ENCODE peak calls at places on chromosomes 6 and 20, in six cellular contexts. One of them, this sample, is unnamed.
A peak's percentile ranks its signal among the peaks of the same experiment; 100 is the strongest.

GRCh38 chr6:73694711-73695411 is 1.1 kb upstream of the CD109 start:
- DNase-seq in upper lobe of right lung: no peak
- DNase-seq in PC-9: peak; percentile 74
- DNase-seq in mucosa of descending colon: no peak
- DNase-seq in GM13976: no peak
- DNase-seq in fibroblast of lung: peak; percentile 74
- DNase-seq in this sample: no peak

GRCh38 chr6:157481189-157481864 is 100.3 kb downstream of the ZDHHC14 start:
- DNase-seq in upper lobe of right lung: no peak
- DNase-seq in PC-9: no peak
- DNase-seq in mucosa of descending colon: no peak
- DNase-seq in GM13976: no peak
- DNase-seq in fibroblast of lung: no peak
- DNase-seq in this sample: no peak

GRCh38 chr20:51042064-51042463 is 19.2 kb upstream of the KCNG1 start:
- DNase-seq in upper lobe of right lung: no peak
- DNase-seq in PC-9: no peak
- DNase-seq in mucosa of descending colon: no peak
- DNase-seq in GM13976: no peak
- DNase-seq in fibroblast of lung: no peak
- DNase-seq in this sample: no peak

GRCh38 chr20:53712212-53712977 is 118.8 kb upstream of the ZNF217 start:
- DNase-seq in upper lobe of right lung: no peak
- DNase-seq in PC-9: no peak
- DNase-seq in mucosa of descending colon: no peak
- DNase-seq in GM13976: no peak
- DNase-seq in fibroblast of lung: no peak
- DNase-seq in this sample: no peak

GRCh38 chr20:17621229-17621968 is 51.5 kb downstream of the DSTN start:
- DNase-seq in upper lobe of right lung: peak; percentile 32
- DNase-seq in PC-9: no peak
- DNase-seq in mucosa of descending colon: peak; percentile 17
- DNase-seq in GM13976: peak; percentile 19
- DNase-seq in fibroblast of lung: no peak
- DNase-seq in this sample: no peak

GRCh38 chr20:50817776-50818172 is 22.9 kb downstream of the BCAS4 start:
- DNase-seq in upper lobe of right lung: no peak
- DNase-seq in PC-9: no peak
- DNase-seq in mucosa of descending colon: no peak
- DNase-seq in GM13976: no peak
- DNase-seq in fibroblast of lung: no peak
- DNase-seq in this sample: no peak

GRCh38 chr20:35302421-35303335 is 10.5 kb upstream of the FAM83C start:
- DNase-seq in upper lobe of right lung: peak; percentile 20
- DNase-seq in PC-9: peak; percentile 65
- DNase-seq in mucosa of descending colon: no peak
- DNase-seq in GM13976: no peak
- DNase-seq in fibroblast of lung: peak; percentile 85
- DNase-seq in this sample: no peak

GRCh38 chr20:54633903-54634302 is 158.5 kb downstream of the DOK5 start:
- DNase-seq in upper lobe of right lung: no peak
- DNase-seq in PC-9: no peak
- DNase-seq in mucosa of descending colon: no peak
- DNase-seq in GM13976: peak; percentile 69
- DNase-seq in fibroblast of lung: no peak
- DNase-seq in this sample: no peak

GRCh38 chr6:39362487-39362865 is 40.0 kb upstream of the KCNK16 start:
- DNase-seq in upper lobe of right lung: no peak
- DNase-seq in PC-9: no peak
- DNase-seq in mucosa of descending colon: no peak
- DNase-seq in GM13976: no peak
- DNase-seq in fibroblast of lung: no peak
- DNase-seq in this sample: no peak

GRCh38 chr6:74731204-74731603 is 474.6 kb downstream of the COL12A1 start:
- DNase-seq in upper lobe of right lung: no peak
- DNase-seq in PC-9: no peak
- DNase-seq in mucosa of descending colon: no peak
- DNase-seq in GM13976: no peak
- DNase-seq in fibroblast of lung: peak; percentile 81
- DNase-seq in this sample: no peak

GRCh38 chr20:33568378-33569289 is 78.7 kb downstream of the CBFA2T2 start:
- DNase-seq in upper lobe of right lung: no peak
- DNase-seq in PC-9: no peak
- DNase-seq in mucosa of descending colon: no peak
- DNase-seq in GM13976: peak; percentile 29
- DNase-seq in fibroblast of lung: no peak
- DNase-seq in this sample: no peak

GRCh38 chr20:45523833-45524232 is 8.4 kb upstream of the SPINT3 start:
- DNase-seq in upper lobe of right lung: no peak
- DNase-seq in PC-9: peak; percentile 44
- DNase-seq in mucosa of descending colon: no peak
- DNase-seq in GM13976: no peak
- DNase-seq in fibroblast of lung: no peak
- DNase-seq in this sample: no peak

GRCh38 chr6:158149641-158150040 is 18.4 kb downstream of the SERAC1 start:
- DNase-seq in upper lobe of right lung: no peak
- DNase-seq in PC-9: no peak
- DNase-seq in mucosa of descending colon: no peak
- DNase-seq in GM13976: no peak
- DNase-seq in fibroblast of lung: peak; percentile 76
- DNase-seq in this sample: no peak

GRCh38 chr6:84227044-84227433 is 404 bp downstream of the CEP162 start:
- DNase-seq in upper lobe of right lung: no peak
- DNase-seq in PC-9: no peak
- DNase-seq in mucosa of descending colon: no peak
- DNase-seq in GM13976: no peak
- DNase-seq in fibroblast of lung: no peak
- DNase-seq in this sample: no peak

DNA sequence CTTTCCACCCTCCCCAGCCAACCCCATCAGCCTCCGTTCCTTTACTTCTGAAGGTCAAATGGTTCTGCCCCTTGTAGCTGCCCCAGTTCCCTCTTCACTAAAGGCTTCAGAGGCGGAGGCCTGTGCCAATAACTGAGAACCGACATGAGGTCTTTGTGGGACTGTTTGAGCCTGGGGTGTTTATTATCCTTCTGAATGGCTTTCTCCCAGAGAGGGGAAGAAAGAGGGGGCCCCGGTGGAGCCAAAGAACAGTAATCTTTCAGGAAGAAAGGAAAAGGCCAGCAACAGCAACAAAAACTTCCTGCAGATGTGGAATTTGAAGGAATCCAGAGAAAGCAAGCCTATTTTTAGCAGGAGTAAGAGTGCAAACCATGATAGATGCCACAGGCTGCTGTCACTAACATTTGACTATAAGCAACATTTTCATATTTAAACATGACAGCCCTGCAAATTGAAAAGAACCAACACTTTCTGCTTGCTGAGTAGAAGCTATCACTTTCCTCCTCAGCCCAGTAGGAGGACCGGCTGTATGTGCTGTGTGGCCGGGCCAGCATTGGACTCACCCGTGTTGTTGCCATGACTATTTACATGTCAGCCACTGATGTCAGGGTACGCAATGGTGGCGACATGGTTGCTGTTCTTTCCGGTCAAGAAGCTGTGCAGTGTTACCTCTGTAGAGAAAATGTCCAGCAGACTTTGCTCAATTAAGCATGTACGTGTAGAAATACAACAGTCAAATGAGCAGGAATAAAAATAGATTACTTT is 121.3 kb downstream of the SOBP start:
- DNase-seq in upper lobe of right lung: no peak
- DNase-seq in PC-9: peak; percentile 2
- DNase-seq in mucosa of descending colon: no peak
- DNase-seq in GM13976: no peak
- DNase-seq in fibroblast of lung: no peak
- DNase-seq in this sample: no peak
- TF ChIP-seq CTCF in upper lobe of right lung: no peak
- TF ChIP-seq CTCF in PC-9: no peak
- TF ChIP-seq CTCF in mucosa of descending colon: no peak
- TF ChIP-seq CTCF in GM13976: no peak
- TF ChIP-seq CTCF in fibroblast of lung: peak; percentile 7
- TF ChIP-seq CTCF in this sample: no peak

GRCh38 chr20:38115205-38115604 is 49.9 kb downstream of the TGM2 start:
- DNase-seq in upper lobe of right lung: no peak
- DNase-seq in PC-9: no peak
- DNase-seq in mucosa of descending colon: no peak
- DNase-seq in GM13976: no peak
- DNase-seq in fibroblast of lung: no peak
- DNase-seq in this sample: no peak

GRCh38 chr20:38112943-38113294 is 52.2 kb downstream of the TGM2 start:
- DNase-seq in upper lobe of right lung: no peak
- DNase-seq in PC-9: no peak
- DNase-seq in mucosa of descending colon: no peak
- DNase-seq in GM13976: no peak
- DNase-seq in fibroblast of lung: no peak
- DNase-seq in this sample: no peak

GRCh38 chr20:38114353-38114791 is 50.7 kb downstream of the TGM2 start:
- DNase-seq in upper lobe of right lung: no peak
- DNase-seq in PC-9: no peak
- DNase-seq in mucosa of descending colon: no peak
- DNase-seq in GM13976: no peak
- DNase-seq in fibroblast of lung: peak; percentile 81
- DNase-seq in this sample: no peak

GRCh38 chr20:38112249-38112942 is 52.7 kb downstream of the TGM2 start:
- DNase-seq in upper lobe of right lung: no peak
- DNase-seq in PC-9: no peak
- DNase-seq in mucosa of descending colon: no peak
- DNase-seq in GM13976: no peak
- DNase-seq in fibroblast of lung: no peak
- DNase-seq in this sample: no peak

GRCh38 chr20:38113401-38114325 is 51.4 kb downstream of the TGM2 start:
- DNase-seq in upper lobe of right lung: no peak
- DNase-seq in PC-9: no peak
- DNase-seq in mucosa of descending colon: no peak
- DNase-seq in GM13976: no peak
- DNase-seq in fibroblast of lung: no peak
- DNase-seq in this sample: no peak
- TF ChIP-seq CTCF in upper lobe of right lung: peak; percentile 31
- TF ChIP-seq CTCF in PC-9: peak; percentile 46
- TF ChIP-seq CTCF in mucosa of descending colon: no peak
- TF ChIP-seq CTCF in GM13976: no peak
- TF ChIP-seq CTCF in fibroblast of lung: no peak
- TF ChIP-seq CTCF in this sample: peak; percentile 25

GRCh38 chr20:52103469-52103910 is 88.1 kb downstream of the ZFP64 start:
- DNase-seq in upper lobe of right lung: peak; percentile 33
- DNase-seq in PC-9: peak; percentile 93
- DNase-seq in mucosa of descending colon: peak; percentile 26
- DNase-seq in GM13976: peak; percentile 43
- DNase-seq in fibroblast of lung: peak; percentile 56
- DNase-seq in this sample: no peak

GRCh38 chr20:52105045-52105572 is 86.5 kb downstream of the ZFP64 start:
- DNase-seq in upper lobe of right lung: peak; percentile 63
- DNase-seq in PC-9: peak; percentile 65
- DNase-seq in mucosa of descending colon: peak; percentile 29
- DNase-seq in GM13976: peak; percentile 51
- DNase-seq in fibroblast of lung: peak; percentile 54
- DNase-seq in this sample: no peak

GRCh38 chr20:52103911-52104545 is 87.6 kb downstream of the ZFP64 start:
- DNase-seq in upper lobe of right lung: peak; percentile 48
- DNase-seq in PC-9: peak; percentile 37
- DNase-seq in mucosa of descending colon: no peak
- DNase-seq in GM13976: peak; percentile 47
- DNase-seq in fibroblast of lung: peak; percentile 42
- DNase-seq in this sample: no peak

GRCh38 chr20:52104546-52105044 is 87.0 kb downstream of the ZFP64 start:
- DNase-seq in upper lobe of right lung: no peak
- DNase-seq in PC-9: peak; percentile 52
- DNase-seq in mucosa of descending colon: no peak
- DNase-seq in GM13976: no peak
- DNase-seq in fibroblast of lung: peak; percentile 47
- DNase-seq in this sample: no peak

GRCh38 chr20:52105573-52106422 is 85.8 kb downstream of the ZFP64 start:
- DNase-seq in upper lobe of right lung: no peak
- DNase-seq in PC-9: peak; percentile 47
- DNase-seq in mucosa of descending colon: peak; percentile 29
- DNase-seq in GM13976: peak; percentile 39
- DNase-seq in fibroblast of lung: peak; percentile 57
- DNase-seq in this sample: no peak
- TF ChIP-seq CTCF in upper lobe of right lung: no peak
- TF ChIP-seq CTCF in PC-9: peak; percentile 69
- TF ChIP-seq CTCF in mucosa of descending colon: no peak
- TF ChIP-seq CTCF in GM13976: no peak
- TF ChIP-seq CTCF in fibroblast of lung: no peak
- TF ChIP-seq CTCF in this sample: peak; percentile 29

GRCh38 chr6:131519670-131520436 is 53.2 kb upstream of the ARG1 start:
- DNase-seq in upper lobe of right lung: no peak
- DNase-seq in PC-9: peak; percentile 38
- DNase-seq in mucosa of descending colon: no peak
- DNase-seq in GM13976: no peak
- DNase-seq in fibroblast of lung: peak; percentile 38
- DNase-seq in this sample: no peak
- TF ChIP-seq CTCF in upper lobe of right lung: peak; percentile 56
- TF ChIP-seq CTCF in PC-9: peak; percentile 80
- TF ChIP-seq CTCF in mucosa of descending colon: peak; percentile 36
- TF ChIP-seq CTCF in GM13976: peak; percentile 65
- TF ChIP-seq CTCF in fibroblast of lung: peak; percentile 63
- TF ChIP-seq CTCF in this sample: peak; percentile 64

This sample was measured in AG04449.